ENCODE peak calls at places on chromosomes 2 and 18, in four cellular contexts. K is skeletal muscle cell, X is GM10248, B is iris pigment epithelial cell. V is an unnamed sample.

GRCh38 chr2:147460140-147460539 is 384.7 kb upstream of the ACVR2A start:
- DNase-seq in K (no peak), X (no peak), B (peak; percentile 23), V (no peak)

GRCh38 chr18:75923169-75923568 is 495.7 kb upstream of the SMIM21 start:
- DNase-seq in K (peak; percentile 68), X (no peak), B (peak; percentile 11), V (no peak)

GRCh38 chr2:201520201-201520600 is 68.7 kb downstream of the STRADB start:
- DNase-seq in K (no peak), X (no peak), B (peak; percentile 74), V (no peak)

GRCh38 chr2:29455202-29455885 is 340.1 kb downstream of the CLIP4 start:
- DNase-seq in K (peak; percentile 36), X (no peak), B (no peak), V (no peak)

GRCh38 chr2:74554821-74555531 is 456 bp downstream of the DOK1 start:
- DNase-seq in K (no peak), X (peak; percentile 66), B (peak; percentile 54), V (peak; percentile 70)

GRCh38 chr18:76687271-76688006 is 134.9 kb upstream of the ZNF236 start:
- DNase-seq in K (peak; percentile 19), X (peak; percentile 60), B (peak; percentile 61), V (no peak)

GRCh38 chr2:47269316-47270232 is 114.5 kb upstream of the STPG4 start:
- DNase-seq in K (peak; percentile 93), X (no peak), B (peak; percentile 94), V (no peak)

GRCh38 chr2:11140492-11140891 is 14.8 kb upstream of the SLC66A3 start:
- DNase-seq in K (no peak), X (no peak), B (peak; percentile 71), V (no peak)

GRCh38 chr2:97761192-97761591 is 47.8 kb downstream of the ZAP70 start:
- DNase-seq in K (no peak), X (no peak), B (no peak), V (peak; percentile 30)

GRCh38 chr2:74982581-74982980 is 24.1 kb downstream of the POLE4 start:
- DNase-seq in K (no peak), X (no peak), B (peak; percentile 6), V (no peak)

GRCh38 chr2:220855296-220855695 is 716.8 kb downstream of the EPHA4 start:
- DNase-seq in K (peak; percentile 86), X (no peak), B (peak; percentile 47), V (no peak)